ENCODE peak calls at places on chromosomes 12 and 14, in ten cellular contexts. G, Y, Z, P, O, H, B, L, M and A are unnamed samples.

GRCh38 chr12:124910561-124911478 is 3.6 kb downstream of the UBC start:
- DNase-seq in Y (no peak), Z (peak; percentile 70), B (no peak), L (peak; percentile 54), O (peak; percentile 50), M (no peak), H (no peak), G (no peak), P (no peak), A (peak; percentile 23)

GRCh38 chr14:100728962-100729361 is 2.3 kb downstream of the DLK1 start:
- DNase-seq in Z (no peak), M (no peak), G (no peak), P (no peak), L (no peak), B (no peak), O (no peak), Y (no peak), H (no peak), A (no peak)

GRCh38 chr14:103710771-103711392 is 4.4 kb downstream of the XRCC3 start:
- DNase-seq in Z (no peak), Y (peak; percentile 28), G (no peak), B (no peak), L (no peak), O (no peak), M (no peak), H (no peak), P (no peak), A (no peak)

GRCh38 chr12:68334136-68334535 is 2.0 kb upstream of the MDM1 start:
- DNase-seq in H (no peak), Y (peak; percentile 59), B (peak; percentile 9), O (no peak), G (no peak), P (no peak), M (no peak), Z (no peak), L (no peak), A (no peak)

GRCh38 chr14:104040539-104040938 is 45.0 kb upstream of the ASPG start:
- DNase-seq in P (no peak), Z (no peak), B (no peak), L (no peak), O (no peak), Y (no peak), H (no peak), G (no peak), M (no peak), A (no peak)

GRCh38 chr12:124827588-124828184 is 36.0 kb downstream of the SCARB1 start:
- DNase-seq in B (peak; percentile 48), P (no peak), Y (peak; percentile 30), L (no peak), Z (no peak), M (no peak), H (no peak), O (no peak), G (no peak), A (no peak)

GRCh38 chr14:72740504-72740961 is 153.4 kb downstream of the DPF3 start:
- DNase-seq in Y (no peak), O (no peak), B (no peak), P (no peak), M (no peak), L (no peak), G (no peak), Z (no peak), H (no peak), A (no peak)

GRCh38 chr14:20684662-20685456 is 499 bp downstream of the RNASE4 start:
- DNase-seq in G (no peak), B (peak; percentile 46), O (peak; percentile 32), H (peak; percentile 15), P (no peak), Z (peak; percentile 64), Y (no peak), M (no peak), L (peak; percentile 79), A (peak; percentile 78)

GRCh38 chr12:122963928-122964240 is 2.4 kb downstream of the ABCB9 start:
- DNase-seq in O (no peak), P (no peak), H (peak; percentile 60), M (no peak), Y (peak; percentile 46), B (no peak), G (no peak), Z (no peak), L (peak; percentile 20), A (no peak)

GRCh38 chr14:36313898-36314297 is 6.5 kb downstream of the MBIP start:
- DNase-seq in Y (no peak), H (no peak), L (no peak), O (no peak), M (no peak), P (no peak), G (no peak), Z (no peak), B (no peak), A (no peak)

GRCh38 chr12:71439613-71440392 is at the start of gene LGR5:
- DNase-seq in Z (peak; percentile 23), Y (peak; percentile 62), P (no peak), L (peak; percentile 69), O (peak; percentile 19), G (peak; percentile 13), H (peak; percentile 83), M (peak; percentile 67), B (peak; percentile 68), A (peak; percentile 12)

GRCh38 chr14:64112859-64113258 is 181.3 kb downstream of the ESR2 start:
- DNase-seq in M (no peak), H (no peak), B (no peak), Y (no peak), Z (no peak), O (no peak), P (no peak), L (no peak), G (no peak), A (no peak)

GRCh38 chr14:92502541-92503286 is 10.9 kb upstream of the RIN3 start:
- DNase-seq in L (no peak), H (no peak), M (no peak), O (no peak), G (no peak), Y (no peak), B (no peak), P (no peak), Z (no peak), A (no peak)